ENCODE peak calls at places on chromosomes 12 and 14, in nine cellular contexts. C is stomach, O is uterus, R is left ventricle myocardium inferior, K is fibroblast of lung, X is kidney epithelial cell, E is GM23338, I is GM23248, D is cardiac muscle cell. N is an unnamed sample.

GRCh38 chr14:34324363-34324795 is 137.7 kb downstream of the SPTSSA start:
- DNase-seq in C (no peak), O (no peak), R (no peak), K (peak), X (no peak), E (peak), I (peak), D (peak), N (no peak)

GRCh38 chr12:93378373-93379310 is 917 bp downstream of the NUDT4 start:
- DNase-seq in C (peak), O (peak), R (peak), K (peak), X (no peak), E (peak), I (peak), D (peak), N (no peak)

GRCh38 chr14:22463763-22464173 is 125.3 kb downstream of the DAD1 start:
- DNase-seq in C (peak), O (no peak), R (peak), K (no peak), X (no peak), E (no peak), I (no peak), D (no peak), N (no peak)

GRCh38 chr12:52223411-52224039 is 9.5 kb upstream of the KRT7 start:
- DNase-seq in C (no peak), O (no peak), R (no peak), K (no peak), X (no peak), E (no peak), I (peak), D (no peak), N (no peak)

GRCh38 chr14:61322011-61322798 is 826 bp downstream of the PRKCH start:
- DNase-seq in C (peak), O (peak), R (peak), K (no peak), X (no peak), E (peak), I (no peak), D (no peak), N (no peak)

GRCh38 chr12:55068416-55069010 is 48.7 kb downstream of the NEUROD4 start:
- DNase-seq in C (no peak), O (no peak), R (no peak), K (peak), X (no peak), E (peak), I (peak), D (peak), N (peak)

GRCh38 chr12:105562727-105563072 is 232.2 kb downstream of the C12orf75 start:
- DNase-seq in C (peak), O (no peak), R (no peak), K (no peak), X (no peak), E (no peak), I (no peak), D (no peak), N (no peak)

GRCh38 chr12:81888961-81889360 is 129.8 kb upstream of the PPFIA2 start:
- DNase-seq in C (no peak), O (no peak), R (no peak), K (no peak), X (no peak), E (no peak), I (no peak), D (no peak), N (no peak)

GRCh38 chr12:117671734-117672133 is 297.1 kb downstream of the KSR2 start:
- DNase-seq in C (no peak), O (no peak), R (peak), K (no peak), X (no peak), E (peak), I (peak), D (peak), N (no peak)

GRCh38 chr12:27782481-27782880 is 2.4 kb upstream of the MANSC4 start:
- DNase-seq in C (no peak), O (no peak), R (no peak), K (no peak), X (no peak), E (no peak), I (peak), D (no peak), N (no peak)

DNA sequence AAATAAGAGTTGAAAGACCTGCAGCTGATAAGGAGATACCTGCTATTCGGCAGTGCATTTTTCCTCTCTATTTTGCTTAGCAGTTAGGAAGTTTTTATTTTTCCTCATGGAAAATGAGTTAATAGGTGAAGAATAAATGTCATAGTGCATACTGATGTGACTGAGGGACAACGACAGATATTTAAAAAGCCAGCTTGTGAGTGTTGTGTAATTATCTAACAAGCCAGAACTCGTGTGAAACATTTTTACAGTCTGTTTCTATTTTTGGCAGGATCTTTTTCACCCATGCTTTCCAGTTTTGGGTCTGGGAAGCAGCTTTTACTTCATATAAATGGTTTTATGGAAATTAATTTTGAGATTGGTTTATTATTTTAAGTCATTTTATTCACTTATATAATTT is 2.9 kb downstream of the FBXO34 start:
- DNase-seq in C (no peak), O (no peak), R (no peak), K (no peak), X (no peak), E (no peak), I (no peak), D (no peak), N (no peak)
- H3K4me3 ChIP-seq in C (peak), O (no peak), R (peak), K (no peak), X (no peak), E (no peak), I (no peak), D (no peak), N (peak)

DNA sequence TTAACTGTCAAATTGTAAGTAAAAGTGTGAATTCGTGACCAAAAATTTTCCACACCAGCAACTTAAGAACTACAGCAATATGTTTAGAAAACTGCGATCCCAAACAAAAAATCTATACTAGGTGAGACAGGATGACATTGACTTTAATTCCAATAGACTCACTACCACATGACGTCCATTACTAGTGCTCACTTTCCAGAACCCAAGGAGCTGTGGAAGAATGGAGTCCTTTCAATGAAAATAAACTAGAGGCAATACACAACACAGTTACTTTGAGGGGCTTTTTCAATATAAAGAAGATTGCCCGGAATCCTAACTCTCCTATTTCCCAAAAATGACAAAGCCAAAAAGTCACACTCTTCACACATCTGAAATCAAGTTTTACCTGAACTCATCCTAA is 1.4 kb downstream of the EPS8 start:
- DNase-seq in C (no peak), O (no peak), R (no peak), K (no peak), X (no peak), E (no peak), I (peak), D (no peak), N (no peak)
- H3K4me3 ChIP-seq in C (peak), O (peak), R (peak), K (peak), X (peak), E (peak), I (peak), D (no peak), N (peak)

GRCh38 chr14:101628471-101628966 is 67.2 kb downstream of the DIO3 start:
- DNase-seq in C (peak), O (peak), R (peak), K (peak), X (peak), E (peak), I (peak), D (peak), N (no peak)

GRCh38 chr14:101626331-101626730 is 65.0 kb downstream of the DIO3 start:
- DNase-seq in C (no peak), O (no peak), R (no peak), K (no peak), X (no peak), E (no peak), I (no peak), D (no peak), N (no peak)

GRCh38 chr14:101628975-101629374 is 67.7 kb downstream of the DIO3 start:
- DNase-seq in C (no peak), O (no peak), R (no peak), K (no peak), X (no peak), E (no peak), I (no peak), D (no peak), N (no peak)

GRCh38 chr14:101625336-101626097 is 64.2 kb downstream of the DIO3 start:
- DNase-seq in C (no peak), O (no peak), R (no peak), K (no peak), X (no peak), E (no peak), I (no peak), D (no peak), N (no peak)

DNA sequence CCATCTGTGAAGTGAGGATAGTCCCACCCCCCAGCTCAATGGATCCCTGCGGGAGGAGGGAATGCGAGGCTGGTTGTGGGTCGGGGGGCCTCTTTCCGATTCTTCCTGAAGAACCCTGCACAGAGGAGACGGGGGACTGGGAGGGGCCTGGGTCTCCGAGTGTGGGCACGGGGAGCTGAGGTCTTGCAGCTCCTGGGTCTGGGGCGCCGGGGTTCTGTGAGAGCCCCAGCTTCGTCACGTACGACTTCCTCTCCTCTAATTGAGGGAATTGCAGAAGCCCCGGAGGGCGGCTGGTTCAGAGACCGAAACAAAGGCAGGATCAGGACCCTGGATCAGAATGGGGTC is 66.6 kb downstream of the DIO3 start:
- DNase-seq in C (peak), O (no peak), R (no peak), K (no peak), X (no peak), E (no peak), I (no peak), D (no peak), N (no peak)
- H3K4me3 ChIP-seq in C (no peak), O (no peak), R (peak), K (no peak), X (no peak), E (no peak), I (peak), D (no peak), N (peak)

DNA sequence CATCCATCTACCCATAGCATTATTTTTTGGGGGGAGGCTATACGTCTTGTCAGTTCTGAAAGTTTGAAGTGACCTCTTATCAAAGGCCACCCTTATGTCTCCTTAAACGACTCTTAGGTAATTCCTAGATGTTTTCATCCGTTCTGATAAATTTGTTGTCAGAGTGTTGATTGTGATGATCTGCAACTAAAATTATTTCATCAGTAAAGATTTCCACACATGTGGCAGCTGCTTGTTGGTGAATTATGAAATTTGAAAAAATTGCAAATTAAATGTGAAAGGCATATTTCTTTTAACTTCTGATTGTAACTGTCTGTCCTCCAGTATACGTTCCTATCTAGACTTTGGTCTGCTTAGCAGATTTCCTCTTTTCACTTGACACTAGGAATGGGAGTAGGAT is 1.4 kb downstream of the ADIPOR2 start:
- DNase-seq in C (no peak), O (no peak), R (no peak), K (no peak), X (no peak), E (no peak), I (no peak), D (no peak), N (no peak)
- H3K4me3 ChIP-seq in C (peak), O (no peak), R (peak), K (peak), X (no peak), E (peak), I (peak), D (peak), N (peak)

GRCh38 chr12:57455374-57456144 is 452 bp downstream of the INHBE start:
- DNase-seq in C (no peak), O (no peak), R (no peak), K (no peak), X (no peak), E (no peak), I (no peak), D (no peak), N (no peak)

GRCh38 chr12:57456145-57456700 is 1.1 kb downstream of the INHBE start:
- DNase-seq in C (no peak), O (no peak), R (no peak), K (peak), X (no peak), E (peak), I (peak), D (peak), N (no peak)

GRCh38 chr12:57454213-57454565 is 918 bp upstream of the INHBE start:
- DNase-seq in C (no peak), O (no peak), R (no peak), K (no peak), X (no peak), E (no peak), I (no peak), D (no peak), N (no peak)

GRCh38 chr12:57452937-57453509 is 2.1 kb upstream of the INHBE start:
- DNase-seq in C (peak), O (peak), R (peak), K (peak), X (no peak), E (peak), I (peak), D (peak), N (no peak)

DNA sequence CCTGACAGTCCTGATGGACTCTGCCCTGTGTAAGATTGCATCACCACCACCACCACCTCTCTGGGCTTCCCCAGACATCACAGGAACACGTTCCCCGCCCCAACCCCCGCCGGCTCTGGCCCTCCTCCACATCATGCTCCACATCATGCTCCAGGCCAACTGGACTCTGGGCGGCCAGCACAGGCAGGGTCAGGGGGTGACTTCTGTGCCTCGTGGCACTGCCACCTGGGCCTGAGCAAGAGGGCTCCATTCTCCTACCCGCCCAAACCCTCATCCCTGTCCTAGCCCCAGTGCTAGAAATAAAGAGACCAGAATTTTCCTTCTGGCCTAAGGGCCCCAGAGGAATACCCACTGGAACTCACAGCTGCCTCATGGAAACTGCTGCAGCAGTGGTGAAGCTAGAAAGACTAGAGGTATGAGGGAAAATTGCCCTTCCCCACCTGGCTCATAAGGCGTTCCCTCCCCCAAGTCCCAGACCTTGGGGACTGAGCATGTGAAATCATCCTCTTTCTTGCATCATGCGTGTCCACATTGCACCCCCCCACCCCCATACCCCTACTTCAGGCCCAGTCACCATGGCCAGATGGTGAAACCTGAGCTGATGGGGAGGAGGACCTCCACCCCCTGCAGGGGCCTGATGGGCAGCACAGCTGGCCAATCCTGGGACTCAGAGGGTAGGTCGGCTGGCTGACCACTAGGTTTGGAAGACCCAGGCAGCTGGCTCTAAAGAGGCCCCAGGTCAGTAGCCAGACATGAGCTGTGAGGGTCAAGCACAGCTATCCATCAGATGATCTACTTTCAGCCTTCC is at the start of gene INHBE:
- DNase-seq in C (no peak), O (no peak), R (no peak), K (peak), X (peak), E (peak), I (peak), D (peak), N (no peak)
- H3K4me3 ChIP-seq in C (no peak), O (no peak), R (no peak), K (no peak), X (no peak), E (peak), I (no peak), D (no peak), N (peak)

DNA sequence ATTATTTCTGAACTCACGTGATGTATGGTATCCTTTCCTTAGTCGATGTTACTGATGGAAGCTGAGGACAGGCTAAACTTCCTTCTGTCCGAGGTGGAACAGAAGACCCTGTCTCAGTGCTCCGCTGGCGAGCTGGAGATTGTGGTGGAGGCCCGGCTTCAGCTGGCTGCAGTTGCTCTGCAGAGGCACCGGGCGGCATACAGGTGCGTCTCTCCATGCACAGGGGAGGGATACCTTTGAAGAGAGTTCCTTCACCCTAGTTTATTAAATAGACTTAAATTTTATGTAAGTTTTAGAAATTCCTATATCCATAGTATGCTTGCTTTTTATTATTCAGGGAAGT is 186.7 kb upstream of the NEDD1 start:
- DNase-seq in C (no peak), O (no peak), R (no peak), K (no peak), X (no peak), E (peak), I (peak), D (peak), N (no peak)
- H3K4me3 ChIP-seq in C (peak), O (no peak), R (peak), K (peak), X (no peak), E (no peak), I (peak), D (no peak), N (peak)

GRCh38 chr14:104223810-104224515 is 85.6 kb downstream of the KIF26A start:
- DNase-seq in C (no peak), O (no peak), R (no peak), K (no peak), X (no peak), E (no peak), I (no peak), D (no peak), N (no peak)
- H3K4me3 ChIP-seq in C (peak), O (no peak), R (peak), K (no peak), X (no peak), E (no peak), I (no peak), D (no peak), N (no peak)

GRCh38 chr14:101965145-101965531 is 765 bp downstream of the DYNC1H1 start:
- DNase-seq in C (peak), O (peak), R (peak), K (peak), X (no peak), E (peak), I (peak), D (peak), N (no peak)

GRCh38 chr14:101968186-101968585 is 3.8 kb downstream of the DYNC1H1 start:
- DNase-seq in C (no peak), O (no peak), R (no peak), K (no peak), X (no peak), E (no peak), I (no peak), D (no peak), N (no peak)

GRCh38 chr14:101964297-101965144 is at the start of gene DYNC1H1:
- DNase-seq in C (peak), O (peak), R (peak), K (peak), X (peak), E (peak), I (peak), D (peak), N (no peak)

GRCh38 chr14:101966742-101967141 is 2.4 kb downstream of the DYNC1H1 start:
- DNase-seq in C (no peak), O (no peak), R (no peak), K (no peak), X (no peak), E (no peak), I (no peak), D (no peak), N (no peak)

GRCh38 chr14:101965796-101966718 is 1.7 kb downstream of the DYNC1H1 start:
- DNase-seq in C (no peak), O (no peak), R (no peak), K (no peak), X (no peak), E (no peak), I (peak), D (peak), N (no peak)
- H3K4me3 ChIP-seq in C (peak), O (peak), R (peak), K (peak), X (peak), E (peak), I (peak), D (peak), N (peak)

GRCh38 chr12:95942532-95943230 is at the start of gene CCDC38:
- DNase-seq in C (peak), O (peak), R (peak), K (peak), X (no peak), E (peak), I (peak), D (peak), N (no peak)

GRCh38 chr12:95943231-95943842 is at the start of gene AMDHD1:
- DNase-seq in C (peak), O (peak), R (peak), K (peak), X (no peak), E (peak), I (peak), D (peak), N (no peak)

GRCh38 chr12:95942106-95942531 is 295 bp downstream of the CCDC38 start:
- DNase-seq in C (no peak), O (no peak), R (no peak), K (no peak), X (no peak), E (peak), I (peak), D (no peak), N (no peak)

GRCh38 chr12:95940514-95940913 is 1.9 kb downstream of the CCDC38 start:
- DNase-seq in C (no peak), O (no peak), R (no peak), K (no peak), X (no peak), E (no peak), I (no peak), D (no peak), N (no peak)

DNA sequence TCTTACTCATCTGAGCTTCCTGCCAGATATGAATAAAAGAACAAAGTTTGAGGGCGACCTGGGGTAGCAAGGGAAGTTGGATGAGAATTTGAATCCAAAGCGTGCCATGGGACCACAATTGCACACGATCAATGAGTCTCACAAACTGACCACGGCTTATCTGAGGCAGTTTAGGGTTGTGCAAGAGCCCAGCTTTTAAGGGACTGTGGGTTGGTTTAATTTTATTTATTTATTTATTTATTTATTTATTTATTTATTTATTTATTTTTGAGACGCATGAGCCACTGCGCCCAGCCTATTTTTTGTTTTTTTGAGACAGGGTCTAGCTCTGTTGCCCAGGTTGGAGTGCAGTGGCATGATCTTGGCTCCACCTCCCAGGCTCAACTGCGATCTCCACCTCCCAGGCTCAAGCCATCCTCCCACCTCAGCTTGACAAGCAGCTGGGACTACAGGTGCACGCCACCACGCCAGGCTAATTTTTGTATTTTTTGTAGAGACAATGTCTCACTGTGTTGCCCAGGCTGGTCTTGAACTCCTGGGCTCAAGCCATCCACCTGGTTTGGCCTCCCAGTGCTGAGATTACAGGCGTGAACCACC is 1.1 kb downstream of the AMDHD1 start:
- DNase-seq in C (no peak), O (no peak), R (no peak), K (no peak), X (no peak), E (no peak), I (peak), D (peak), N (no peak)
- H3K4me3 ChIP-seq in C (peak), O (no peak), R (no peak), K (no peak), X (no peak), E (peak), I (no peak), D (no peak), N (no peak)

N was measured in epithelial cell of proximal tubule.